ENCODE peak calls at places on chromosome 7, in five cellular contexts. W, B, M, E and R are unnamed samples.

GRCh38 chr7:120273476-120273975 is 551 bp downstream of the KCND2 start:
- DNase-seq in W (no peak), B (no peak), M (peak; percentile 69), E (peak; percentile 45), R (peak; percentile 12)

GRCh38 chr7:44046321-44047061 is 2.0 kb downstream of the DBNL start:
- DNase-seq in W (no peak), B (no peak), M (no peak), E (no peak), R (peak; percentile 11)

GRCh38 chr7:148697256-148697841 is 1.4 kb upstream of the CUL1 start:
- DNase-seq in W (no peak), B (no peak), M (no peak), E (no peak), R (peak; percentile 30)

GRCh38 chr7:76225379-76225778 is 23.7 kb downstream of the SRRM3 start:
- DNase-seq in W (no peak), B (no peak), M (peak; percentile 72), E (peak; percentile 66), R (no peak)

GRCh38 chr7:90209776-90210175 is 1.8 kb upstream of the STEAP2 start:
- DNase-seq in W (no peak), B (no peak), M (no peak), E (no peak), R (no peak)

GRCh38 chr7:139180700-139181311 is 50.2 kb upstream of the UBN2 start:
- DNase-seq in W (no peak), B (no peak), M (no peak), E (no peak), R (no peak)

GRCh38 chr7:93622036-93622714 is 47.7 kb upstream of the CALCR start:
- DNase-seq in W (no peak), B (no peak), M (peak; percentile 39), E (no peak), R (no peak)

GRCh38 chr7:103524042-103524907 is 78.3 kb upstream of the SLC26A5 start:
- DNase-seq in W (no peak), B (no peak), M (peak; percentile 28), E (peak; percentile 29), R (no peak)

GRCh38 chr7:39741942-39742623 is 118.7 kb downstream of the RALA start:
- DNase-seq in W (peak; percentile 17), B (no peak), M (peak; percentile 58), E (peak; percentile 30), R (peak; percentile 47)

GRCh38 chr7:129644634-129645230 is 33.2 kb downstream of the NRF1 start:
- DNase-seq in W (no peak), B (peak; percentile 39), M (peak; percentile 53), E (no peak), R (no peak)

GRCh38 chr7:115728518-115728917 is 302.0 kb downstream of the TFEC start:
- DNase-seq in W (no peak), B (no peak), M (no peak), E (no peak), R (no peak)

GRCh38 chr7:25012254-25012653 is 32.3 kb upstream of the OSBPL3 start:
- DNase-seq in W (no peak), B (no peak), M (no peak), E (no peak), R (no peak)

GRCh38 chr7:71752171-71752935 is 620.4 kb downstream of the GALNT17 start:
- DNase-seq in W (peak; percentile 15), B (no peak), M (peak; percentile 80), E (peak; percentile 66), R (peak; percentile 40)

GRCh38 chr7:127683776-127684681 is 32.0 kb downstream of the SND1 start:
- DNase-seq in W (no peak), B (no peak), M (no peak), E (no peak), R (no peak)

GRCh38 chr7:73303546-73303945 is 5.1 kb downstream of the NSUN5 start:
- DNase-seq in W (no peak), B (no peak), M (no peak), E (no peak), R (no peak)

GRCh38 chr7:83852136-83852535 is 203.2 kb upstream of the SEMA3E start:
- DNase-seq in W (no peak), B (no peak), M (peak; percentile 23), E (no peak), R (no peak)

GRCh38 chr7:15209385-15209784 is 306.8 kb upstream of the DGKB start:
- DNase-seq in W (no peak), B (no peak), M (no peak), E (no peak), R (no peak)

GRCh38 chr7:88586219-88586618 is 173.3 kb upstream of the ZNF804B start:
- DNase-seq in W (no peak), B (no peak), M (no peak), E (no peak), R (no peak)

GRCh38 chr7:17374654-17375053 is 76.2 kb downstream of the AHR start:
- DNase-seq in W (no peak), B (no peak), M (no peak), E (no peak), R (no peak)

DNA sequence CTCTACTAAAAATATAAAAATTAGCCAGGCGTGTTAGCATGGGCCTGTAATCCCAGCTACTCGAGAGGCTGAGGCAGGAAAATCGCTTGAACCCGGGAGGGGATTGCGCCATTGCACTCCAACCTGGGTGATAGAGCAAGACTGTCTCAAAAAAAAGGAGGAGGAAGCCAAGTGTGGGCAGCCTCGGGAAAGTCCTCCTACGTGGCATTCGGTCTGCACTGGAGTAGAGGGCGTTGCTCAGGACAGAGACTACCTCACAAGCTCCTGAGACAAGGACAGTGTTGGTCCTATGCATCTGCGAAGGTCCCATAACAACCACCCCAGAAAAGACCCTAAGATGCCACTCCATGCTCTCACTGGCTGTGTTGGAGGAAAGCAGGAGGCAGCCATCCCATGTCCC is 10.0 kb upstream of the SERPINE1 start:
- DNase-seq in W (no peak), B (no peak), M (no peak), E (no peak), R (no peak)
- H3K4me1 ChIP-seq in W (no peaks in the 10 kb centered on the region), B (peaks cover 55% of the 10 kb centered on the region), M (peaks cover 6% of the 10 kb centered on the region), E (peaks cover 1% of the 10 kb centered on the region), R (peaks cover 30% of the 10 kb centered on the region)

GRCh38 chr7:157371296-157371695 is 34.5 kb downstream of the DNAJB6 start:
- DNase-seq in W (no peak), B (no peak), M (no peak), E (no peak), R (no peak)
- H3K36me3 ChIP-seq in W (peaks cover 9% of the 10 kb centered on the region), B (peaks cover 42% of the 10 kb centered on the region), M (peaks cover 6% of the 10 kb centered on the region), E (peaks cover 99% of the 10 kb centered on the region), R (peaks cover 74% of the 10 kb centered on the region)

GRCh38 chr7:150401424-150401790 is 22.3 kb downstream of the ZNF775 start:
- DNase-seq in W (no peak), B (no peak), M (no peak), E (no peak), R (no peak)

GRCh38 chr7:150403376-150404171 is 24.4 kb downstream of the ZNF775 start:
- DNase-seq in W (no peak), B (no peak), M (peak; percentile 6), E (no peak), R (no peak)

GRCh38 chr7:150401861-150402631 is 22.9 kb downstream of the ZNF775 start:
- DNase-seq in W (no peak), B (no peak), M (peak; percentile 3), E (no peak), R (no peak)

GRCh38 chr7:150404172-150404784 is 25.1 kb downstream of the ZNF775 start:
- DNase-seq in W (no peak), B (no peak), M (peak; percentile 17), E (no peak), R (no peak)

DNA sequence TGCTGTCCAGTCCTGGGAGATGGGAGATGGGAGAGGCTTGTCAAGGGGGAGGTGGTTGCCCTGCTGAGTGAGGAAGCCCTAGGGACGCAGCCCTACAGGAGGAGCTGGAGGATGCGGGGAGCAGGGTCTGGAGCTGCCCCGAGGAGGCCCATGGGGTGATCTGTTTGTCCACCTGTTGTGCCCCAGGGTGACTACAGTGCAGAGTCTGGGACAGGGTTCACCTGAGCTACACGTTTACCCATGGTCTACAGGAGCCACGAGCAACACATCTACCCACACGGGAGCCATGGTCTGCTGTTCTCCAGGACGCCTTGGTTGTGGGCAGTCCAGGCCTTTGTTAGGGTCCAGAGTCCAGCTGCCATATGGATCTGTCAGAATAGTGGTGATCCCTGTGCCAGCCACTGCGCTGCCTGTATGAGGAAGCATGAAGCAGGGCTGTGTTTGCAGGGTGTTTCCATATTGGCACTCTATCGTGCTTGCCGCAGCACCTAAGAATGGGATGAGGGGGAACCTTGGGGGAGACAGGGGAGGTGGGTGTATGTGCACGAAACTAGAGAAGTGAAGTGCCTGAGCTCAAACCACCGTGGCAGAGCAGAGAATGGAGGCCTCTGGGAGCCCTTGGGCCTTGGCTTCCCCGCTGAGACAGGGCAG is 23.7 kb downstream of the ZNF775 start:
- DNase-seq in W (no peak), B (no peak), M (peak; percentile 19), E (no peak), R (no peak)
- H3K4me1 ChIP-seq in W (peaks cover 14% of the 10 kb centered on the region), B (peaks cover 63% of the 10 kb centered on the region), M (peaks cover 46% of the 10 kb centered on the region), E (peaks cover 70% of the 10 kb centered on the region), R (peaks cover 48% of the 10 kb centered on the region)

GRCh38 chr7:64687249-64687648 is 21.3 kb downstream of the ZNF107 start:
- DNase-seq in W (no peak), B (no peak), M (no peak), E (no peak), R (no peak)

GRCh38 chr7:64686493-64687184 is 20.7 kb downstream of the ZNF107 start:
- DNase-seq in W (no peak), B (no peak), M (no peak), E (no peak), R (no peak)

GRCh38 chr7:64685091-64685490 is 19.2 kb downstream of the ZNF107 start:
- DNase-seq in W (no peak), B (no peak), M (no peak), E (no peak), R (no peak)

DNA sequence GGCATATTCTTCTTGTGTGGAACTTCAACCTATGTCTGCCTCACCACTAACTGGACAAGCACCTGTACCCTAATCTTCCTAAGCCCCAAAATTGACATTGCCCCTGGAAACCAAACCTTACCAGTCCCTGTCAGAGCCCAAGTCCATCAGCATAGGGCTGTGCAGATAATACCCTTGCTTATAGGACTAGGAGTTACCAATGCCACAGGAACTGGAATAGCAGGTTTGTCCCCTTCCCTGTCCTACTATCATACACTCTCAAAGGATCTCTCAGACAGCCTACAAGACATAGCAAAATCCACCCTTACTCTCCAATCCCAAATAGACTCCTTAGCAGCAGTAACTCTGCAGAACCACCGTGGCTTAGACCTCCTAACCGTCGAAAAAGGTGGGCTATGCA is 19.8 kb downstream of the ZNF107 start:
- DNase-seq in W (no peak), B (no peak), M (no peak), E (no peak), R (no peak)
- H3K36me3 ChIP-seq in W (peaks cover 42% of the 10 kb centered on the region), B (peaks cover 5% of the 10 kb centered on the region), M (no peaks in the 10 kb centered on the region), E (peaks cover 98% of the 10 kb centered on the region), R (peaks cover 55% of the 10 kb centered on the region)

GRCh38 chr7:28986723-28987122 is 28.6 kb upstream of the TRIL start:
- DNase-seq in W (no peak), B (no peak), M (peak; percentile 55), E (no peak), R (no peak)

GRCh38 chr7:28984219-28984618 is 26.1 kb upstream of the TRIL start:
- DNase-seq in W (no peak), B (no peak), M (no peak), E (no peak), R (no peak)

GRCh38 chr7:28988091-28988490 is 30.0 kb upstream of the TRIL start:
- DNase-seq in W (no peak), B (no peak), M (no peak), E (no peak), R (no peak)

GRCh38 chr7:28984631-28985030 is 26.5 kb upstream of the TRIL start:
- DNase-seq in W (no peak), B (no peak), M (peak; percentile 60), E (peak; percentile 31), R (peak; percentile 46)

GRCh38 chr7:28986028-28986427 is 27.9 kb upstream of the TRIL start:
- DNase-seq in W (no peak), B (no peak), M (peak; percentile 8), E (no peak), R (no peak)
- H3K4me1 ChIP-seq in W (no peaks in the 10 kb centered on the region), B (no peaks in the 10 kb centered on the region), M (peaks cover 8% of the 10 kb centered on the region), E (peaks cover 21% of the 10 kb centered on the region), R (peaks cover 68% of the 10 kb centered on the region)